ENCODE peak calls at places on chromosomes 6 and 20, in eight cellular contexts. One of them, this sample, is unnamed.

GRCh38 chr20:17680128-17680835 is 1.8 kb downstream of the RRBP1 start:
- DNase-seq in cardiac fibroblast: peak; percentile 86
- DNase-seq in astrocyte of the spinal cord: no peak
- DNase-seq in fibroblast of lung: peak; percentile 61
- DNase-seq in AG10803: peak; percentile 76
- DNase-seq in colonic mucosa: peak; percentile 82
- DNase-seq in uterus: peak; percentile 48
- DNase-seq in IMR-90: peak; percentile 71
- DNase-seq in this sample: peak; percentile 86

GRCh38 chr20:61426361-61426760 is 174.3 kb downstream of the CDH4 start:
- DNase-seq in cardiac fibroblast: no peak
- DNase-seq in astrocyte of the spinal cord: no peak
- DNase-seq in fibroblast of lung: peak; percentile 43
- DNase-seq in AG10803: no peak
- DNase-seq in colonic mucosa: no peak
- DNase-seq in uterus: no peak
- DNase-seq in IMR-90: no peak
- DNase-seq in this sample: no peak

GRCh38 chr6:166534658-166535406 is 51.6 kb downstream of the RAMACL start:
- DNase-seq in cardiac fibroblast: no peak
- DNase-seq in astrocyte of the spinal cord: no peak
- DNase-seq in fibroblast of lung: no peak
- DNase-seq in AG10803: no peak
- DNase-seq in colonic mucosa: no peak
- DNase-seq in uterus: no peak
- DNase-seq in IMR-90: no peak
- DNase-seq in this sample: no peak

GRCh38 chr6:121222656-121223055 is 111.6 kb downstream of the TBC1D32 start:
- DNase-seq in cardiac fibroblast: peak; percentile 67
- DNase-seq in astrocyte of the spinal cord: peak; percentile 49
- DNase-seq in fibroblast of lung: peak; percentile 61
- DNase-seq in AG10803: peak; percentile 40
- DNase-seq in colonic mucosa: no peak
- DNase-seq in uterus: no peak
- DNase-seq in IMR-90: peak; percentile 79
- DNase-seq in this sample: peak; percentile 86

GRCh38 chr20:62523473-62524203 is 47.8 kb upstream of the GATA5 start:
- DNase-seq in cardiac fibroblast: no peak
- DNase-seq in astrocyte of the spinal cord: no peak
- DNase-seq in fibroblast of lung: no peak
- DNase-seq in AG10803: no peak
- DNase-seq in colonic mucosa: no peak
- DNase-seq in uterus: no peak
- DNase-seq in IMR-90: no peak
- DNase-seq in this sample: no peak

GRCh38 chr20:62977613-62978558 is 25.4 kb downstream of the SLC17A9 start:
- DNase-seq in cardiac fibroblast: no peak
- DNase-seq in astrocyte of the spinal cord: no peak
- DNase-seq in fibroblast of lung: no peak
- DNase-seq in AG10803: no peak
- DNase-seq in colonic mucosa: peak; percentile 58
- DNase-seq in uterus: no peak
- DNase-seq in IMR-90: no peak
- DNase-seq in this sample: no peak

GRCh38 chr20:11976966-11977365 is 59.3 kb downstream of the BTBD3 start:
- DNase-seq in cardiac fibroblast: no peak
- DNase-seq in astrocyte of the spinal cord: no peak
- DNase-seq in fibroblast of lung: no peak
- DNase-seq in AG10803: no peak
- DNase-seq in colonic mucosa: no peak
- DNase-seq in uterus: no peak
- DNase-seq in IMR-90: no peak
- DNase-seq in this sample: no peak

GRCh38 chr20:31698803-31699718 is 23.6 kb downstream of the BCL2L1 start:
- DNase-seq in cardiac fibroblast: peak; percentile 97
- DNase-seq in astrocyte of the spinal cord: peak; percentile 94
- DNase-seq in fibroblast of lung: peak; percentile 98
- DNase-seq in AG10803: peak; percentile 94
- DNase-seq in colonic mucosa: peak; percentile 68
- DNase-seq in uterus: peak; percentile 25
- DNase-seq in IMR-90: peak; percentile 98
- DNase-seq in this sample: peak; percentile 97

GRCh38 chr6:9481292-9482029 is 933.4 kb downstream of the TFAP2A start:
- DNase-seq in cardiac fibroblast: no peak
- DNase-seq in astrocyte of the spinal cord: peak; percentile 51
- DNase-seq in fibroblast of lung: peak; percentile 53
- DNase-seq in AG10803: no peak
- DNase-seq in colonic mucosa: no peak
- DNase-seq in uterus: no peak
- DNase-seq in IMR-90: peak; percentile 79
- DNase-seq in this sample: peak; percentile 12

GRCh38 chr6:147852772-147853171 is 344.3 kb downstream of the SAMD5 start:
- DNase-seq in cardiac fibroblast: no peak
- DNase-seq in astrocyte of the spinal cord: no peak
- DNase-seq in fibroblast of lung: peak; percentile 9
- DNase-seq in AG10803: no peak
- DNase-seq in colonic mucosa: no peak
- DNase-seq in uterus: no peak
- DNase-seq in IMR-90: peak; percentile 20
- DNase-seq in this sample: peak; percentile 15

GRCh38 chr6:10882654-10883053 is 813 bp upstream of the GCM2 start:
- DNase-seq in cardiac fibroblast: no peak
- DNase-seq in astrocyte of the spinal cord: no peak
- DNase-seq in fibroblast of lung: no peak
- DNase-seq in AG10803: no peak
- DNase-seq in colonic mucosa: no peak
- DNase-seq in uterus: no peak
- DNase-seq in IMR-90: no peak
- DNase-seq in this sample: no peak

GRCh38 chr6:167550936-167551633 is 226.2 kb downstream of the TTLL2 start:
- DNase-seq in cardiac fibroblast: no peak
- DNase-seq in astrocyte of the spinal cord: peak; percentile 80
- DNase-seq in fibroblast of lung: no peak
- DNase-seq in AG10803: no peak
- DNase-seq in colonic mucosa: peak; percentile 59
- DNase-seq in uterus: peak; percentile 93
- DNase-seq in IMR-90: no peak
- DNase-seq in this sample: no peak
- TF ChIP-seq CTCF in cardiac fibroblast: no peak
- TF ChIP-seq CTCF in astrocyte of the spinal cord: no peak
- TF ChIP-seq CTCF in fibroblast of lung: no peak
- TF ChIP-seq CTCF in AG10803: no peak
- TF ChIP-seq CTCF in colonic mucosa: no peak
- TF ChIP-seq CTCF in uterus: no peak
- TF ChIP-seq CTCF in IMR-90: no peak
- TF ChIP-seq CTCF in this sample: no peak

DNA sequence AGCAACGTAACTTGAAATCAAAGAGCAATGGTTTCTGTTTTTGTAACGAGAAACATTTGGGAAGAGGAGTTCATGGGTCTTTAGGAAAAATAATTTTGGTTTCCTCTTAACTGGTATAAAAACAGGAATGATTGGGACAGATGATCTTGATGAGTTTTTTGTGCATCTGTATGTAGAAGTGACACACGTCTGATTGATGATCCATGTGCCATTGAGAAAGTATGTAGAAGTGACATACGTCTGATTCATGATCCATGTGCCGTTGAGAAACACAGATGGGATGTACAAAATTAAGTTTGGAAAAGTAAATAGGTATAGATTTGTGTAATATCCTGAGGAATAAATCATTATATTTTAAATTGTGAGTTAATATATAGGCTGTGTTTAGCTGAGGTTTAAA is 2.1 kb downstream of the KIAA1586 start:
- DNase-seq in cardiac fibroblast: peak; percentile 17
- DNase-seq in astrocyte of the spinal cord: no peak
- DNase-seq in fibroblast of lung: peak; percentile 10
- DNase-seq in AG10803: peak; percentile 6
- DNase-seq in colonic mucosa: no peak
- DNase-seq in uterus: no peak
- DNase-seq in IMR-90: peak; percentile 25
- DNase-seq in this sample: peak; percentile 60
- H3K4me3 ChIP-seq in cardiac fibroblast: no peak overlapping the region
- H3K4me3 ChIP-seq in astrocyte of the spinal cord: peak overlapping the region; percentile 8
- H3K4me3 ChIP-seq in fibroblast of lung: peak overlapping the region; percentile 32
- H3K4me3 ChIP-seq in AG10803: no peak overlapping the region
- H3K4me3 ChIP-seq in colonic mucosa: no peak overlapping the region
- H3K4me3 ChIP-seq in uterus: no peak overlapping the region
- H3K4me3 ChIP-seq in IMR-90: peak overlapping the region; percentile 13
- H3K4me3 ChIP-seq in this sample: peak overlapping the region; percentile 42

GRCh38 chr6:114310053-114310452 is 32.8 kb downstream of the HS3ST5 start:
- DNase-seq in cardiac fibroblast: no peak
- DNase-seq in astrocyte of the spinal cord: no peak
- DNase-seq in fibroblast of lung: no peak
- DNase-seq in AG10803: no peak
- DNase-seq in colonic mucosa: no peak
- DNase-seq in uterus: no peak
- DNase-seq in IMR-90: no peak
- DNase-seq in this sample: no peak

GRCh38 chr6:114301596-114302219 is 41.1 kb downstream of the HS3ST5 start:
- DNase-seq in cardiac fibroblast: no peak
- DNase-seq in astrocyte of the spinal cord: no peak
- DNase-seq in fibroblast of lung: no peak
- DNase-seq in AG10803: no peak
- DNase-seq in colonic mucosa: no peak
- DNase-seq in uterus: no peak
- DNase-seq in IMR-90: no peak
- DNase-seq in this sample: no peak

GRCh38 chr6:114304304-114304887 is 38.4 kb downstream of the HS3ST5 start:
- DNase-seq in cardiac fibroblast: peak; percentile 49
- DNase-seq in astrocyte of the spinal cord: peak; percentile 36
- DNase-seq in fibroblast of lung: peak; percentile 12
- DNase-seq in AG10803: peak; percentile 26
- DNase-seq in colonic mucosa: no peak
- DNase-seq in uterus: no peak
- DNase-seq in IMR-90: peak; percentile 24
- DNase-seq in this sample: peak; percentile 24
- TF ChIP-seq CTCF in cardiac fibroblast: peak; percentile 47
- TF ChIP-seq CTCF in astrocyte of the spinal cord: peak; percentile 44
- TF ChIP-seq CTCF in fibroblast of lung: peak; percentile 46
- TF ChIP-seq CTCF in AG10803: peak; percentile 60
- TF ChIP-seq CTCF in colonic mucosa: peak; percentile 22
- TF ChIP-seq CTCF in uterus: no peak
- TF ChIP-seq CTCF in IMR-90: peak; percentile 55
- TF ChIP-seq CTCF in this sample: peak; percentile 50

GRCh38 chr20:2797136-2797983 is 3.1 kb downstream of the CPXM1 start:
- DNase-seq in cardiac fibroblast: no peak
- DNase-seq in astrocyte of the spinal cord: no peak
- DNase-seq in fibroblast of lung: no peak
- DNase-seq in AG10803: no peak
- DNase-seq in colonic mucosa: no peak
- DNase-seq in uterus: no peak
- DNase-seq in IMR-90: no peak
- DNase-seq in this sample: no peak

GRCh38 chr20:2799271-2799670 is 1.2 kb downstream of the CPXM1 start:
- DNase-seq in cardiac fibroblast: no peak
- DNase-seq in astrocyte of the spinal cord: no peak
- DNase-seq in fibroblast of lung: no peak
- DNase-seq in AG10803: no peak
- DNase-seq in colonic mucosa: no peak
- DNase-seq in uterus: no peak
- DNase-seq in IMR-90: no peak
- DNase-seq in this sample: no peak

GRCh38 chr20:2798095-2798805 is 2.2 kb downstream of the CPXM1 start:
- DNase-seq in cardiac fibroblast: no peak
- DNase-seq in astrocyte of the spinal cord: no peak
- DNase-seq in fibroblast of lung: no peak
- DNase-seq in AG10803: no peak
- DNase-seq in colonic mucosa: no peak
- DNase-seq in uterus: no peak
- DNase-seq in IMR-90: no peak
- DNase-seq in this sample: no peak

GRCh38 chr20:2799688-2800589 is 488 bp downstream of the CPXM1 start:
- DNase-seq in cardiac fibroblast: no peak
- DNase-seq in astrocyte of the spinal cord: peak; percentile 16
- DNase-seq in fibroblast of lung: peak; percentile 16
- DNase-seq in AG10803: no peak
- DNase-seq in colonic mucosa: no peak
- DNase-seq in uterus: no peak
- DNase-seq in IMR-90: peak; percentile 7
- DNase-seq in this sample: peak; percentile 34

GRCh38 chr20:2798814-2799213 is 1.6 kb downstream of the CPXM1 start:
- DNase-seq in cardiac fibroblast: peak; percentile 30
- DNase-seq in astrocyte of the spinal cord: peak; percentile 62
- DNase-seq in fibroblast of lung: no peak
- DNase-seq in AG10803: no peak
- DNase-seq in colonic mucosa: no peak
- DNase-seq in uterus: no peak
- DNase-seq in IMR-90: peak; percentile 10
- DNase-seq in this sample: peak; percentile 43
- H3K4me3 ChIP-seq in cardiac fibroblast: no peak overlapping the region
- H3K4me3 ChIP-seq in astrocyte of the spinal cord: no peak overlapping the region
- H3K4me3 ChIP-seq in fibroblast of lung: no peak overlapping the region
- H3K4me3 ChIP-seq in AG10803: no peak overlapping the region
- H3K4me3 ChIP-seq in colonic mucosa: no peak overlapping the region
- H3K4me3 ChIP-seq in uterus: no peak overlapping the region
- H3K4me3 ChIP-seq in IMR-90: no peak overlapping the region
- H3K4me3 ChIP-seq in this sample: no peak overlapping the region

GRCh38 chr20:49074521-49074920 is 28.4 kb downstream of the CSE1L start:
- DNase-seq in cardiac fibroblast: no peak
- DNase-seq in astrocyte of the spinal cord: no peak
- DNase-seq in fibroblast of lung: no peak
- DNase-seq in AG10803: no peak
- DNase-seq in colonic mucosa: no peak
- DNase-seq in uterus: no peak
- DNase-seq in IMR-90: no peak
- DNase-seq in this sample: no peak
- TF ChIP-seq CTCF in cardiac fibroblast: no peak
- TF ChIP-seq CTCF in astrocyte of the spinal cord: no peak
- TF ChIP-seq CTCF in fibroblast of lung: no peak
- TF ChIP-seq CTCF in AG10803: no peak
- TF ChIP-seq CTCF in colonic mucosa: no peak
- TF ChIP-seq CTCF in uterus: no peak
- TF ChIP-seq CTCF in IMR-90: no peak
- TF ChIP-seq CTCF in this sample: no peak